ENCODE peak calls at places on chromosome 13, in four cellular contexts. One of them, this sample, is unnamed.
A peak's percentile ranks its signal among the peaks of the same experiment; 100 is the strongest.

GRCh38 chr13:23852351-23852750 is 36.8 kb downstream of the MIPEP start:
- DNase-seq in HepG2: no peak
- DNase-seq in A549: no peak
- DNase-seq in stomach: no peak
- DNase-seq in this sample: no peak

GRCh38 chr13:93861818-93862217 is 617.7 kb downstream of the DCT start:
- DNase-seq in stomach: no peak
- DNase-seq in HepG2: no peak
- DNase-seq in A549: no peak
- DNase-seq in this sample: no peak

GRCh38 chr13:34748078-34748477 is 194.0 kb upstream of the NBEA start:
- DNase-seq in HepG2: no peak
- DNase-seq in A549: no peak
- DNase-seq in stomach: no peak
- DNase-seq in this sample: peak; percentile 45

GRCh38 chr13:83184819-83185218 is 697.5 kb downstream of the SLITRK1 start:
- DNase-seq in stomach: no peak
- DNase-seq in HepG2: no peak
- DNase-seq in A549: no peak
- DNase-seq in this sample: no peak

GRCh38 chr13:59409651-59410200 is 754.0 kb downstream of the DIAPH3 start:
- DNase-seq in A549: no peak
- DNase-seq in HepG2: no peak
- DNase-seq in stomach: no peak
- DNase-seq in this sample: no peak

GRCh38 chr13:100627142-100627541 is 38.6 kb upstream of the GGACT start:
- DNase-seq in A549: no peak
- DNase-seq in stomach: no peak
- DNase-seq in HepG2: no peak
- DNase-seq in this sample: no peak

GRCh38 chr13:75376792-75377402 is 105.1 kb downstream of the TBC1D4 start:
- DNase-seq in HepG2: peak; percentile 82
- DNase-seq in A549: no peak
- DNase-seq in stomach: no peak
- DNase-seq in this sample: no peak

GRCh38 chr13:77733674-77734073 is 36.2 kb downstream of the SLAIN1 start:
- DNase-seq in stomach: no peak
- DNase-seq in A549: no peak
- DNase-seq in HepG2: no peak
- DNase-seq in this sample: no peak

GRCh38 chr13:80436571-80437169 is 95.7 kb upstream of the SPRY2 start:
- DNase-seq in stomach: no peak
- DNase-seq in A549: no peak
- DNase-seq in HepG2: no peak
- DNase-seq in this sample: no peak

GRCh38 chr13:97879646-97880297 is 73.7 kb upstream of the IPO5 start:
- DNase-seq in stomach: no peak
- DNase-seq in A549: peak; percentile 15
- DNase-seq in HepG2: no peak
- DNase-seq in this sample: no peak

GRCh38 chr13:109182777-109183465 is 553.5 kb downstream of the MYO16 start:
- DNase-seq in A549: no peak
- DNase-seq in stomach: no peak
- DNase-seq in HepG2: no peak
- DNase-seq in this sample: no peak

GRCh38 chr13:114018461-114019055 is 44.7 kb upstream of the C13orf46 start:
- DNase-seq in stomach: no peak
- DNase-seq in A549: no peak
- DNase-seq in HepG2: no peak
- DNase-seq in this sample: no peak

GRCh38 chr13:114015608-114016295 is 41.9 kb upstream of the C13orf46 start:
- DNase-seq in stomach: peak; percentile 64
- DNase-seq in HepG2: no peak
- DNase-seq in A549: no peak
- DNase-seq in this sample: no peak

GRCh38 chr13:114017966-114018365 is 44.1 kb upstream of the C13orf46 start:
- DNase-seq in HepG2: no peak
- DNase-seq in A549: no peak
- DNase-seq in stomach: no peak
- DNase-seq in this sample: no peak

GRCh38 chr13:114016321-114017027 is 42.6 kb upstream of the C13orf46 start:
- DNase-seq in stomach: no peak
- DNase-seq in HepG2: no peak
- DNase-seq in A549: no peak
- DNase-seq in this sample: no peak

GRCh38 chr13:114017028-114017630 is 43.3 kb upstream of the C13orf46 start:
- DNase-seq in stomach: no peak
- DNase-seq in A549: peak; percentile 19
- DNase-seq in HepG2: no peak
- DNase-seq in this sample: no peak
- TF ChIP-seq CTCF in stomach: peak; percentile 8
- TF ChIP-seq CTCF in A549: no peak
- TF ChIP-seq CTCF in HepG2: peak; percentile 29
- TF ChIP-seq CTCF in this sample: no peak

GRCh38 chr13:90436697-90437096 is 910.8 kb upstream of the MIR17HG start:
- DNase-seq in A549: no peak
- DNase-seq in HepG2: no peak
- DNase-seq in stomach: no peak
- DNase-seq in this sample: no peak
- TF ChIP-seq EP300 in A549: no peak
- TF ChIP-seq EP300 in HepG2: no peak
- TF ChIP-seq EP300 in stomach: no peak
- TF ChIP-seq EP300 in this sample: no peak

GRCh38 chr13:33322965-33323668 is 37.6 kb upstream of the STARD13 start:
- DNase-seq in HepG2: no peak
- DNase-seq in stomach: no peak
- DNase-seq in A549: no peak
- DNase-seq in this sample: no peak

GRCh38 chr13:33322474-33322827 is 36.9 kb upstream of the STARD13 start:
- DNase-seq in HepG2: no peak
- DNase-seq in A549: no peak
- DNase-seq in stomach: no peak
- DNase-seq in this sample: peak; percentile 53

GRCh38 chr13:33321686-33322473 is 36.3 kb upstream of the STARD13 start:
- DNase-seq in A549: no peak
- DNase-seq in stomach: no peak
- DNase-seq in HepG2: no peak
- DNase-seq in this sample: no peak

GRCh38 chr13:33326246-33326645 is 40.7 kb upstream of the STARD13 start:
- DNase-seq in stomach: no peak
- DNase-seq in HepG2: no peak
- DNase-seq in A549: no peak
- DNase-seq in this sample: no peak

DNA sequence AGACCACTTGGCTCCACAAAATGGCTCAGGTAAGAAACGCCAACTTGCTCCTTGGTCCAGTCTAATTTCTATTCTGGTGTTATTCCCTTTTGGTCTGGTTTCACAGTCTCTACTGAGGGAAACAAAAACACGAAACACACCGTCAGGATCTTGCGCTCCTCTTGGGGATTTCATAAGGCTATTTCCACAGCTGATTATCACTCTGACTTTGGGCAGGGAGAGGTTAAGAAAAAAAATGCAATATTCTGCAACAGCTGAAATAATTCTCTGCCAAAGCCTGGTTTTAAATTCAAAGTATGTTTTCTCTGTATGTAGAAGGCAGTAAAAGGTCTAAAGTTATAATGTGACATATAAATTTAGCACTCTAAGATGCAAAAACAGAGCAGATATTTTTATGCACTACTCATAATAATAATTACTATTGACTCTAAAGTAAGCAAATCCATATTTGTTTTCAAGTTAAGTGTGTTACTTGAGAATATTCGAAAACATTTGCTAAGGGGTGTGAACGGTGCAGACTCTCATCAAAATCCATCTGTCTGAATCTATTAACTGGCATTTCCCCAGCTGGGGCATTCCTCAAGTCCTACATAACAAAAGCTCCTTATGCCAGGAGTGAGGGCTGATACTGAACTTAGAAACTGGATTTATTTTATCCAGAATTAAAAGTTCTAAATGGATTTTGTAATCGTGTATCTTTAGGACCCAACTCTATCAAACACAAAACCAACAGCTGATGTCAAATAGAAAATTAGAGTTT is 38.4 kb upstream of the STARD13 start:
- DNase-seq in HepG2: no peak
- DNase-seq in stomach: no peak
- DNase-seq in A549: no peak
- DNase-seq in this sample: no peak
- H3K27ac ChIP-seq in HepG2: no peak overlapping the region
- H3K27ac ChIP-seq in stomach: peak overlapping the region; percentile 55
- H3K27ac ChIP-seq in A549: no peak overlapping the region
- H3K27ac ChIP-seq in this sample: no peak overlapping the region

DNA sequence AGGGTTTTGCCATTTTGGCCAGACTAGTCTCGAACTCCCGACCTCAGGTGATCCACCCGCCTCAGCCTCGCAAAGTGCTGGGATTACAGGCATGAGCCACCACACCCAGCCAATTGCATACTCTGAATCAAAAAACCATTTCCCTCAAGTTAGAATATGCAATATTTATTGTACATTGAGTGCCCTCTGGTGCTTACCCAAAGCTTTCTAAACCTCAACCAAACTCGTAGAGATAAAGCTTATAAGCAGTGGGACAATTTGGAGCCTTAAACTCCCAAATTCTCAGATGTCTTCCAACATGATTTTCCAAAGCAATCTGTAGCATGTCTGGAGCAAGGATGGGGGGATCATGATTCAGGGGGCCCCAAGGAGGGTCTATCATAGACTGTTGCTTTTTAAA is 22.4 kb downstream of the RFXAP start:
- DNase-seq in HepG2: no peak
- DNase-seq in stomach: no peak
- DNase-seq in A549: no peak
- DNase-seq in this sample: no peak
- TF ChIP-seq CTCF in HepG2: no peak
- TF ChIP-seq CTCF in stomach: no peak
- TF ChIP-seq CTCF in A549: no peak
- TF ChIP-seq CTCF in this sample: no peak

DNA sequence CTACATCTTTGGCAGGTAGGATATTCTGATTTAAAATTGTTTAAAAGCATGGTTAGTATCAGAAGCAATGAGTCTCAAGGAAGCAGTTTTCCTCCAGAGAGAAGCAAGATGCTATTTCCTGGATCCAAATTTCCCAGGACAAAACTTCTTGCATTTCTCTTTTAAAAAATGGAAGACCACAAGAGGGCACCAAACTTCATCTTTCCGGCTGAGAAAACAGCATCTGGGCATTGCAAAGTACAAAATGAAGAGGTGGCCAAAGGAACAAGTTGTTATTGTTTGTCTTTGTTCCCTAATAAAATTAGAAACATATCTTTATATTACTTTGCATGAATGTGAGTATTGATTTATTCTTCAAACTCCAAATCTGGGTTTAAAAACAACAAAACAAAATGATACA is 60.0 kb upstream of the LRCH1 start:
- DNase-seq in HepG2: peak; percentile 22
- DNase-seq in A549: peak; percentile 11
- DNase-seq in stomach: no peak
- DNase-seq in this sample: no peak
- TF ChIP-seq EP300 in HepG2: no peak
- TF ChIP-seq EP300 in A549: no peak
- TF ChIP-seq EP300 in stomach: no peak
- TF ChIP-seq EP300 in this sample: no peak

DNA sequence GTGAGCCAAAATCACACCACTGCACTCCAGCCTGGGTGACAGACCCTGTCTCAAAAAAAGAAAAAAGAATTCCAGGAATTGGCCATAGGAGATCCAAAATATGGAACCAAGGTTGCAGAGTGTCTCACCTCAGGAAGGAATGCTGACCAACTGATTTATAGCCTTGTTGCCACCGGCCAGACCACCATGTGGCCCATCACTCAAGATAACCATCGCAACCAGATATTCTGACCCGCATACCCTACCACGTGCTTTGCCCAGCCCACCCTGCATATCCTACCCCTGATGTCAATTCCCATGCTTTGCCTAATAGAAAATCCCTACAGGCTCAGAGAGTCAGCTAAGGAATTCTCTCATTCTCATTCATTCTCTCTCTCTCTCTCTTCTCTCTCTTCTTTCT is 95.1 kb upstream of the DOCK9 start:
- DNase-seq in stomach: no peak
- DNase-seq in A549: no peak
- DNase-seq in HepG2: no peak
- DNase-seq in this sample: no peak
- H3K27ac ChIP-seq in stomach: no peak overlapping the region
- H3K27ac ChIP-seq in A549: no peak overlapping the region
- H3K27ac ChIP-seq in HepG2: no peak overlapping the region
- H3K27ac ChIP-seq in this sample: no peak overlapping the region

GRCh38 chr13:44978328-44978727 is 10.9 kb downstream of the NUFIP1 start:
- DNase-seq in HepG2: no peak
- DNase-seq in stomach: no peak
- DNase-seq in A549: peak; percentile 8
- DNase-seq in this sample: no peak
- TF ChIP-seq CTCF in HepG2: no peak
- TF ChIP-seq CTCF in stomach: no peak
- TF ChIP-seq CTCF in A549: no peak
- TF ChIP-seq CTCF in this sample: no peak

GRCh38 chr13:21478881-21479808 is 20.0 kb upstream of the ZDHHC20 start:
- DNase-seq in A549: no peak
- DNase-seq in HepG2: peak; percentile 72
- DNase-seq in stomach: no peak
- DNase-seq in this sample: no peak

GRCh38 chr13:21481359-21481758 is 22.3 kb upstream of the ZDHHC20 start:
- DNase-seq in HepG2: no peak
- DNase-seq in A549: no peak
- DNase-seq in stomach: no peak
- DNase-seq in this sample: no peak

GRCh38 chr13:21475115-21475514 is 16.0 kb upstream of the ZDHHC20 start:
- DNase-seq in A549: no peak
- DNase-seq in HepG2: no peak
- DNase-seq in stomach: no peak
- DNase-seq in this sample: no peak

GRCh38 chr13:21476893-21477472 is 17.9 kb upstream of the ZDHHC20 start:
- DNase-seq in stomach: peak; percentile 89
- DNase-seq in HepG2: peak; percentile 64
- DNase-seq in A549: peak; percentile 22
- DNase-seq in this sample: peak; percentile 79
- TF ChIP-seq EP300 in stomach: no peak
- TF ChIP-seq EP300 in HepG2: no peak
- TF ChIP-seq EP300 in A549: no peak
- TF ChIP-seq EP300 in this sample: no peak